ENCODE peak calls at places on chromosomes 2 and 18, in seven cellular contexts. One of them, this sample, is unnamed.

GRCh38 chr18:5868218-5868904 is 27.0 kb downstream of the TMEM200C start:
- DNase-seq in HCT116: no peak
- DNase-seq in Caco-2: peak
- DNase-seq in GM12865: peak
- DNase-seq in A673: peak
- DNase-seq in body of pancreas: peak
- DNase-seq in pancreas: peak
- DNase-seq in this sample: peak

GRCh38 chr18:2911533-2911932 is 64.7 kb downstream of the EMILIN2 start:
- DNase-seq in HCT116: no peak
- DNase-seq in Caco-2: no peak
- DNase-seq in GM12865: no peak
- DNase-seq in pancreas: no peak
- DNase-seq in body of pancreas: no peak
- DNase-seq in A673: no peak
- DNase-seq in this sample: no peak

GRCh38 chr18:26804474-26804873 is 61.0 kb downstream of the AQP4 start:
- DNase-seq in pancreas: no peak
- DNase-seq in Caco-2: no peak
- DNase-seq in body of pancreas: peak
- DNase-seq in GM12865: peak
- DNase-seq in A673: no peak
- DNase-seq in HCT116: no peak
- DNase-seq in this sample: no peak

GRCh38 chr2:18959952-18960717 is 370.8 kb upstream of the NT5C1B start:
- DNase-seq in body of pancreas: no peak
- DNase-seq in GM12865: no peak
- DNase-seq in A673: no peak
- DNase-seq in Caco-2: no peak
- DNase-seq in pancreas: no peak
- DNase-seq in HCT116: no peak
- DNase-seq in this sample: peak

GRCh38 chr2:26679857-26680256 is 12.7 kb upstream of the KCNK3 start:
- DNase-seq in GM12865: no peak
- DNase-seq in body of pancreas: no peak
- DNase-seq in Caco-2: no peak
- DNase-seq in A673: no peak
- DNase-seq in HCT116: no peak
- DNase-seq in pancreas: no peak
- DNase-seq in this sample: no peak

GRCh38 chr2:181847729-181848128 is 43.8 kb upstream of the ITPRID2 start:
- DNase-seq in pancreas: no peak
- DNase-seq in A673: no peak
- DNase-seq in GM12865: no peak
- DNase-seq in HCT116: no peak
- DNase-seq in body of pancreas: no peak
- DNase-seq in Caco-2: no peak
- DNase-seq in this sample: no peak

GRCh38 chr2:54546925-54547324 is 90.8 kb downstream of the SPTBN1 start:
- DNase-seq in pancreas: no peak
- DNase-seq in body of pancreas: no peak
- DNase-seq in Caco-2: no peak
- DNase-seq in GM12865: no peak
- DNase-seq in A673: no peak
- DNase-seq in HCT116: no peak
- DNase-seq in this sample: no peak

GRCh38 chr2:74530239-74531161 is 767 bp downstream of the HTRA2 start:
- DNase-seq in pancreas: peak
- DNase-seq in GM12865: peak
- DNase-seq in HCT116: no peak
- DNase-seq in body of pancreas: peak
- DNase-seq in A673: peak
- DNase-seq in Caco-2: peak
- DNase-seq in this sample: peak

GRCh38 chr2:119423811-119424210 is 7.8 kb upstream of the TMEM37 start:
- DNase-seq in pancreas: no peak
- DNase-seq in Caco-2: no peak
- DNase-seq in body of pancreas: no peak
- DNase-seq in HCT116: no peak
- DNase-seq in A673: no peak
- DNase-seq in GM12865: no peak
- DNase-seq in this sample: no peak

GRCh38 chr18:72672364-72673151 is 128.4 kb upstream of the CBLN2 start:
- DNase-seq in pancreas: no peak
- DNase-seq in A673: peak
- DNase-seq in Caco-2: no peak
- DNase-seq in HCT116: no peak
- DNase-seq in body of pancreas: peak
- DNase-seq in GM12865: peak
- DNase-seq in this sample: peak

GRCh38 chr2:55779459-55780421 is 86.1 kb upstream of the PNPT1 start:
- DNase-seq in GM12865: peak
- DNase-seq in A673: no peak
- DNase-seq in HCT116: peak
- DNase-seq in pancreas: no peak
- DNase-seq in Caco-2: peak
- DNase-seq in body of pancreas: no peak
- DNase-seq in this sample: peak

GRCh38 chr2:18831916-18832510 is 242.6 kb upstream of the NT5C1B start:
- DNase-seq in GM12865: no peak
- DNase-seq in pancreas: no peak
- DNase-seq in body of pancreas: no peak
- DNase-seq in Caco-2: peak
- DNase-seq in A673: no peak
- DNase-seq in HCT116: no peak
- DNase-seq in this sample: peak

GRCh38 chr2:217685255-217685605 is 317.6 kb downstream of the TNS1 start:
- DNase-seq in body of pancreas: peak
- DNase-seq in pancreas: no peak
- DNase-seq in Caco-2: peak
- DNase-seq in GM12865: no peak
- DNase-seq in HCT116: peak
- DNase-seq in A673: peak
- DNase-seq in this sample: peak

GRCh38 chr2:192741889-192742288 is 547.2 kb upstream of the TMEFF2 start:
- DNase-seq in A673: peak
- DNase-seq in GM12865: no peak
- DNase-seq in pancreas: no peak
- DNase-seq in body of pancreas: no peak
- DNase-seq in HCT116: peak
- DNase-seq in Caco-2: no peak
- DNase-seq in this sample: peak

GRCh38 chr2:43453771-43454170 is 142.1 kb downstream of the THADA start:
- DNase-seq in body of pancreas: no peak
- DNase-seq in GM12865: no peak
- DNase-seq in Caco-2: no peak
- DNase-seq in HCT116: no peak
- DNase-seq in A673: no peak
- DNase-seq in pancreas: no peak
- DNase-seq in this sample: no peak

GRCh38 chr2:181354626-181355025 is 102.6 kb upstream of the ITGA4 start:
- DNase-seq in Caco-2: no peak
- DNase-seq in body of pancreas: no peak
- DNase-seq in A673: no peak
- DNase-seq in HCT116: no peak
- DNase-seq in GM12865: no peak
- DNase-seq in pancreas: no peak
- DNase-seq in this sample: peak

GRCh38 chr2:121334581-121335293 is 49.7 kb upstream of the TFCP2L1 start:
- DNase-seq in Caco-2: peak
- DNase-seq in pancreas: no peak
- DNase-seq in HCT116: no peak
- DNase-seq in GM12865: no peak
- DNase-seq in body of pancreas: peak
- DNase-seq in A673: no peak
- DNase-seq in this sample: no peak

GRCh38 chr2:200034816-200035215 is 79.4 kb downstream of the MAIP1 start:
- DNase-seq in body of pancreas: no peak
- DNase-seq in A673: no peak
- DNase-seq in GM12865: no peak
- DNase-seq in HCT116: no peak
- DNase-seq in Caco-2: no peak
- DNase-seq in pancreas: no peak
- DNase-seq in this sample: no peak

GRCh38 chr2:191857406-191857805 is 10.5 kb upstream of the CAVIN2 start:
- DNase-seq in pancreas: no peak
- DNase-seq in HCT116: no peak
- DNase-seq in A673: no peak
- DNase-seq in Caco-2: no peak
- DNase-seq in GM12865: no peak
- DNase-seq in body of pancreas: no peak
- DNase-seq in this sample: peak

GRCh38 chr2:218290316-218291261 is 1.7 kb downstream of the TMBIM1 start:
- DNase-seq in A673: no peak
- DNase-seq in pancreas: no peak
- DNase-seq in HCT116: no peak
- DNase-seq in Caco-2: no peak
- DNase-seq in body of pancreas: no peak
- DNase-seq in GM12865: peak
- DNase-seq in this sample: no peak

GRCh38 chr2:224281374-224281773 is 120.5 kb downstream of the FAM124B start:
- DNase-seq in GM12865: no peak
- DNase-seq in A673: no peak
- DNase-seq in HCT116: no peak
- DNase-seq in Caco-2: no peak
- DNase-seq in body of pancreas: no peak
- DNase-seq in pancreas: no peak
- DNase-seq in this sample: no peak

GRCh38 chr18:495017-495416 is 5.5 kb downstream of the COLEC12 start:
- DNase-seq in Caco-2: no peak
- DNase-seq in body of pancreas: no peak
- DNase-seq in A673: no peak
- DNase-seq in HCT116: no peak
- DNase-seq in pancreas: no peak
- DNase-seq in GM12865: peak
- DNase-seq in this sample: no peak

GRCh38 chr2:231929961-231930600 is 3.9 kb upstream of the NPPC start:
- DNase-seq in body of pancreas: no peak
- DNase-seq in HCT116: no peak
- DNase-seq in A673: peak
- DNase-seq in GM12865: peak
- DNase-seq in Caco-2: no peak
- DNase-seq in pancreas: no peak
- DNase-seq in this sample: peak
- TF ChIP-seq CTCF in body of pancreas: no peak
- TF ChIP-seq CTCF in HCT116: peak
- TF ChIP-seq CTCF in A673: peak
- TF ChIP-seq CTCF in GM12865: peak
- TF ChIP-seq CTCF in Caco-2: peak
- TF ChIP-seq CTCF in pancreas: no peak
- TF ChIP-seq CTCF in this sample: peak

DNA sequence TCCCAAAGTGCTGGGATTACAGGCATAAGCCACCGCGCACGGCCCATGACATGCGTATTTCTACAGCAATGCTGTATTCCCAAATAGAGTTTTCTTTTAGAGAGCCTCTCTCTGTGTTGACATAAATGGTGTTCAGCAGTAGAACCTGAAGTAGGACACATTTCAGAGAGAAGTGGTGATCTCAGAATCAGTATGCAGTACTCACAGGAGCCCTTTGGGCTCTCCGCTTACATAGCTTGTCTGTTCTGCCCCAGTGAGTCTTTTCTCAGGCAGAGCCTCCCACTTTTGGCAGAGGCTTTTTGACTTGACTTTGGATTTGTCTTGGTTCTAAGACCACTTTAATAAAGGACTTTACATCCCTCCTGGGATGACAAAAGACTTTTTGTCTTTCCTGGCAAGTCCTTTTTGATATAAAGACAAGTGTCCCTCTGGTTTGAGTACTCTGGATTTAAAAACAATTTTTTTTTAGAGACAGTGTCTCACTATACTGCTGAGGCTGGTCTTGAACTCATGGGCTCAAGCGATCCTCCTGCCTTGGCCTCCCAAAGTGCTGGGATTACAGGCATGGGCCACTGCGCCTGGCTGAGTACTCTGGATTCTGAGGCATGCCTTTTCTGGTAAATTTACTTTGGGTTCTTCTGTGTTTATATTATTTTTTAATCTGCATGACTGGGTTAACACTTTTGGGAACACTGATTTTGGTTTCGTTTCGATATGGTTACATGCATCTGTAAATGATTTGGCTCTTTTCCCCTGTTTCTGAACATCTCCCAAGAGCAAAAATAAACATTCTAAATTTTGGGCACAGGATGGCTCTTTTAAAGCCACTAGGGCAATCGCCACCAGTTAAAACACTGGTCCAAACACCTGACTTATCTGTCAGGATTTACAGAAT is 113.2 kb downstream of the SMAD2 start:
- DNase-seq in HCT116: no peak
- DNase-seq in pancreas: no peak
- DNase-seq in A673: no peak
- DNase-seq in GM12865: no peak
- DNase-seq in Caco-2: no peak
- DNase-seq in body of pancreas: no peak
- DNase-seq in this sample: no peak
- H3K4me3 ChIP-seq in HCT116: no peak
- H3K4me3 ChIP-seq in pancreas: no peak
- H3K4me3 ChIP-seq in A673: no peak
- H3K4me3 ChIP-seq in GM12865: no peak
- H3K4me3 ChIP-seq in Caco-2: no peak
- H3K4me3 ChIP-seq in body of pancreas: no peak
- H3K4me3 ChIP-seq in this sample: no peak

GRCh38 chr2:133262888-133263287 is 305.4 kb downstream of the NCKAP5 start:
- DNase-seq in pancreas: no peak
- DNase-seq in Caco-2: no peak
- DNase-seq in HCT116: no peak
- DNase-seq in GM12865: no peak
- DNase-seq in body of pancreas: no peak
- DNase-seq in A673: peak
- DNase-seq in this sample: peak
- TF ChIP-seq CTCF in pancreas: no peak
- TF ChIP-seq CTCF in Caco-2: peak
- TF ChIP-seq CTCF in HCT116: no peak
- TF ChIP-seq CTCF in GM12865: no peak
- TF ChIP-seq CTCF in body of pancreas: no peak
- TF ChIP-seq CTCF in A673: peak
- TF ChIP-seq CTCF in this sample: peak

GRCh38 chr2:190060019-190060418 is 2.5 kb downstream of the MSTN start:
- DNase-seq in HCT116: no peak
- DNase-seq in GM12865: no peak
- DNase-seq in A673: no peak
- DNase-seq in Caco-2: no peak
- DNase-seq in body of pancreas: no peak
- DNase-seq in pancreas: no peak
- DNase-seq in this sample: no peak

GRCh38 chr2:190060626-190061025 is 1.9 kb downstream of the MSTN start:
- DNase-seq in body of pancreas: no peak
- DNase-seq in GM12865: no peak
- DNase-seq in A673: no peak
- DNase-seq in Caco-2: no peak
- DNase-seq in HCT116: no peak
- DNase-seq in pancreas: no peak
- DNase-seq in this sample: no peak

GRCh38 chr2:190063624-190064023 is 1.1 kb upstream of the MSTN start:
- DNase-seq in body of pancreas: no peak
- DNase-seq in A673: no peak
- DNase-seq in Caco-2: no peak
- DNase-seq in GM12865: no peak
- DNase-seq in pancreas: no peak
- DNase-seq in HCT116: no peak
- DNase-seq in this sample: no peak

GRCh38 chr2:190062617-190063016 is at the start of gene MSTN:
- DNase-seq in body of pancreas: no peak
- DNase-seq in Caco-2: no peak
- DNase-seq in A673: no peak
- DNase-seq in HCT116: no peak
- DNase-seq in GM12865: no peak
- DNase-seq in pancreas: no peak
- DNase-seq in this sample: no peak

GRCh38 chr2:190062053-190062452 is 476 bp downstream of the MSTN start:
- DNase-seq in A673: no peak
- DNase-seq in pancreas: no peak
- DNase-seq in GM12865: no peak
- DNase-seq in body of pancreas: no peak
- DNase-seq in HCT116: no peak
- DNase-seq in Caco-2: no peak
- DNase-seq in this sample: no peak
- H3K4me3 ChIP-seq in A673: no peak
- H3K4me3 ChIP-seq in pancreas: no peak
- H3K4me3 ChIP-seq in GM12865: no peak
- H3K4me3 ChIP-seq in body of pancreas: no peak
- H3K4me3 ChIP-seq in HCT116: no peak
- H3K4me3 ChIP-seq in Caco-2: no peak
- H3K4me3 ChIP-seq in this sample: no peak